ENCODE peak calls at places on chromosomes 5 and 9, in nine cellular contexts. Z, I, R, G, O, J, H, E and N are unnamed samples. For H3K4me1, the result is how much of the 10 kb centered on the place peaks cover.

GRCh38 chr5:94240616-94241287 is 377.7 kb downstream of the KIAA0825 start:
- DNase-seq in Z (peak), I (peak), R (no peak), G (no peak), O (peak), J (no peak), H (no peak), E (no peak), N (no peak)

GRCh38 chr5:139979943-139980342 is 63.2 kb downstream of the NRG2 start:
- DNase-seq in Z (no peak), I (no peak), R (no peak), G (no peak), O (no peak), J (no peak), H (no peak), E (no peak), N (no peak)

GRCh38 chr9:128705051-128705965 is 3.0 kb downstream of the PKN3 start:
- DNase-seq in Z (no peak), I (no peak), R (no peak), G (peak), O (no peak), J (no peak), H (no peak), E (no peak), N (peak)

GRCh38 chr5:172733179-172733973 is 37.6 kb downstream of the DUSP1 start:
- DNase-seq in Z (peak), I (no peak), R (peak), G (no peak), O (peak), J (no peak), H (no peak), E (peak), N (peak)

GRCh38 chr9:18606831-18607230 is 132.9 kb downstream of the ADAMTSL1 start:
- DNase-seq in Z (peak), I (no peak), R (no peak), G (peak), O (peak), J (no peak), H (no peak), E (no peak), N (no peak)

GRCh38 chr9:129752915-129753724 is at the start of gene PTGES:
- DNase-seq in Z (peak), I (peak), R (no peak), G (peak), O (peak), J (peak), H (no peak), E (no peak), N (peak)

GRCh38 chr5:176810687-176811501 is 535 bp downstream of the UNC5A start:
- DNase-seq in Z (peak), I (no peak), R (no peak), G (no peak), O (no peak), J (no peak), H (no peak), E (no peak), N (no peak)

GRCh38 chr5:156096259-156096658 is 230.7 kb upstream of the SGCD start:
- DNase-seq in Z (no peak), I (no peak), R (no peak), G (no peak), O (peak), J (no peak), H (no peak), E (no peak), N (no peak)

GRCh38 chr5:38719916-38720315 is 125.9 kb upstream of the OSMR start:
- DNase-seq in Z (peak), I (peak), R (no peak), G (no peak), O (peak), J (no peak), H (no peak), E (peak), N (no peak)

GRCh38 chr9:94881023-94881422 is 154.5 kb downstream of the AOPEP start:
- DNase-seq in Z (no peak), I (no peak), R (no peak), G (no peak), O (no peak), J (no peak), H (no peak), E (no peak), N (no peak)

GRCh38 chr5:34676409-34676808 is 20.3 kb downstream of the RAI14 start:
- DNase-seq in Z (no peak), I (peak), R (no peak), G (no peak), O (peak), J (no peak), H (no peak), E (no peak), N (no peak)

GRCh38 chr9:126956929-126957686 is 42.5 kb downstream of the RALGPS1 start:
- DNase-seq in Z (peak), I (peak), R (no peak), G (peak), O (peak), J (no peak), H (no peak), E (peak), N (no peak)

GRCh38 chr5:181283347-181283746 is 22.4 kb upstream of the TRIM52 start:
- DNase-seq in Z (no peak), I (no peak), R (no peak), G (no peak), O (no peak), J (no peak), H (no peak), E (no peak), N (no peak)

GRCh38 chr9:129989740-129990139 is 53.2 kb downstream of the FNBP1 start:
- DNase-seq in Z (peak), I (peak), R (no peak), G (no peak), O (peak), J (no peak), H (no peak), E (no peak), N (no peak)

GRCh38 chr5:133130387-133131118 is 78.7 kb downstream of the HSPA4 start:
- DNase-seq in Z (no peak), I (peak), R (no peak), G (no peak), O (no peak), J (no peak), H (no peak), E (no peak), N (peak)

GRCh38 chr9:127680846-127681245 is 25.9 kb upstream of the CFAP157 start:
- DNase-seq in Z (no peak), I (no peak), R (no peak), G (no peak), O (no peak), J (no peak), H (no peak), E (no peak), N (no peak)

GRCh38 chr9:70525553-70525952 is 111.1 kb upstream of the KLF9 start:
- DNase-seq in Z (peak), I (no peak), R (no peak), G (no peak), O (peak), J (no peak), H (no peak), E (peak), N (no peak)

GRCh38 chr5:145937432-145938250 is 1.3 kb downstream of the SH3RF2 start:
- DNase-seq in Z (no peak), I (peak), R (no peak), G (peak), O (peak), J (no peak), H (no peak), E (peak), N (no peak)

GRCh38 chr5:9313751-9314150 is 232.1 kb downstream of the SEMA5A start:
- DNase-seq in Z (no peak), I (no peak), R (no peak), G (peak), O (no peak), J (no peak), H (no peak), E (no peak), N (no peak)

GRCh38 chr5:9316733-9317132 is 229.1 kb downstream of the SEMA5A start:
- DNase-seq in Z (no peak), I (peak), R (no peak), G (no peak), O (no peak), J (no peak), H (no peak), E (no peak), N (no peak)

GRCh38 chr5:9318031-9318430 is 227.8 kb downstream of the SEMA5A start:
- DNase-seq in Z (no peak), I (no peak), R (no peak), G (no peak), O (no peak), J (no peak), H (no peak), E (no peak), N (no peak)

GRCh38 chr5:9320652-9321051 is 225.2 kb downstream of the SEMA5A start:
- DNase-seq in Z (no peak), I (no peak), R (no peak), G (no peak), O (no peak), J (no peak), H (no peak), E (no peak), N (no peak)

DNA sequence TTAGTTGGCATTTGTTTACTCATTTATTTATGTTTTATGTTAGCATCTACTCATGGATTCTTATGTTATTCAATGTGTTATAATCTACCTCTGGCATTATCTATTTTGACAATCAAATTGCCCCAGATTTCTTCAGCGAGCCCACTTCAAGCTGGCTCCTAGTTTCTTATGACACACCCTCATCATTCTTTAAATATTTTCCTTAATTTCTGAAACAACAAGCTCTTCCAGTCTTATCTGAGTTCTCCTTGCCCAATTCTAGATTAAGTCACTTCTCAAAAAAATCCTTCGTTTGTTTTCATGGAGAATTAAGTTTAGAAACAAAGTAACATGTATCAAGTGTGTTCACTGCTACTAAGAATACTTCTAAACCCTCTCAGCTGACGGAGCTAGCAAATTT is 229.8 kb downstream of the SEMA5A start:
- DNase-seq in Z (no peak), I (no peak), R (no peak), G (no peak), O (no peak), J (no peak), H (no peak), E (no peak), N (no peak)
- H3K4me1 ChIP-seq in Z (under half), I (under half), R (under half), G (under half), O (under half), J (under half), H (under half), E (under half), N (under half)

DNA sequence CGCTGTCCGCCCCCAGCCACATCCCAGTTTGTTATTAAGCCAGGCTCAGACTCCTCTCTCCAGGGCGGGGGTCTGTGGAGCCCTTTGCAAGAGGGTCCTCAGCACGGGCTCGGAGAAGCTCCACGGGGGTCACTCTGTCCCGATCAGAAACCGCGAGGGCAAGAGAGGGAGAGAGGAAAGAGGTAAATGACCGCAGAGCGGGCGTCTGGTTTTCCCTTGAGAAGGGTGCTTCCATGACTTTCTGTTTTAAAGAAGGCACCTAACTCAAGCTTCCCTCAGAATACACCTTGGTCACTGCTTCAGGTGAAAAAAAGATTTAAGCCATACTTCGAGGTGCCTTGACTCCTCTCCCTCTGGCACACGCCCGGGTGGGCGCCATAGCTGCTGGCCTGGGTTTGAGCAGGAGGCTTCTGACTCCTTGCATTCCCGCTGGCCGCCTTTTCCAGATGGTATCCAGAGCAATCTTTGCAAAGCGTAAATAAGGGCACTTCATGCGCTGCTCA is 5.8 kb upstream of the TERT start:
- DNase-seq in Z (no peak), I (no peak), R (no peak), G (peak), O (no peak), J (no peak), H (no peak), E (no peak), N (no peak)
- H3K4me1 ChIP-seq in Z (under half), I (under half), R (under half), G (under half), O (under half), J (under half), H (half or more), E (under half), N (under half)

GRCh38 chr5:54017580-54017979 is 292.8 kb downstream of the ARL15 start:
- DNase-seq in Z (no peak), I (no peak), R (no peak), G (no peak), O (no peak), J (no peak), H (no peak), E (no peak), N (no peak)

GRCh38 chr5:54024466-54024865 is 285.9 kb downstream of the ARL15 start:
- DNase-seq in Z (peak), I (no peak), R (no peak), G (no peak), O (peak), J (no peak), H (no peak), E (peak), N (no peak)

GRCh38 chr5:54021413-54022155 is 288.8 kb downstream of the ARL15 start:
- DNase-seq in Z (peak), I (no peak), R (no peak), G (no peak), O (peak), J (no peak), H (peak), E (no peak), N (no peak)

GRCh38 chr5:54018438-54018837 is 291.9 kb downstream of the ARL15 start:
- DNase-seq in Z (no peak), I (no peak), R (no peak), G (peak), O (peak), J (no peak), H (no peak), E (no peak), N (no peak)

GRCh38 chr5:54022156-54022685 is 288.2 kb downstream of the ARL15 start:
- DNase-seq in Z (no peak), I (no peak), R (no peak), G (no peak), O (no peak), J (no peak), H (no peak), E (no peak), N (no peak)
- H3K4me1 ChIP-seq in Z (under half), I (under half), R (under half), G (under half), O (under half), J (under half), H (under half), E (under half), N (under half)

GRCh38 chr9:33449715-33450114 is 2.3 kb upstream of the AQP3 start:
- DNase-seq in Z (no peak), I (no peak), R (no peak), G (no peak), O (no peak), J (no peak), H (no peak), E (no peak), N (no peak)
- H3K4me1 ChIP-seq in Z (under half), I (under half), R (under half), G (under half), O (under half), J (half or more), H (half or more), E (under half), N (under half)

DNA sequence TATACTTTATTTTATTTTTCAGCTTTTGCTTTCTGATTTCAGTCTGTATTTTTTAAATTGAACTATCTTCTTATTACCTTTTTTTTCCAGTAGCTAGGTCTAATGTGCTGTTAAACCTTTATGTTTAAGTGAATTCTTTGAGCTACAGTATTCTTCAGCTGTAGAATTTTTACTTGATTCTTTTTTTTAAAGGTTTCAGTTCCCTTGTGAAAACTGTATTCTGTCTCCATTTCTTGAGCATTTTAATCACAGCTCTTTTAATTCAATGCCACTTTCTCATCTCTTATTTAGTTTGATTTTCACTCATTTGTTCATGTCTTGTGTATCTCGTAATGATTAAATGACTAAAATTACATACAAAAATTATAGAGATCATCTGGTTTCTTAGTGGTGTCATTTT is 233.8 kb downstream of the MTRR start:
- DNase-seq in Z (no peak), I (no peak), R (no peak), G (no peak), O (no peak), J (no peak), H (no peak), E (no peak), N (no peak)
- H3K4me1 ChIP-seq in Z (under half), I (under half), R (under half), G (under half), O (under half), J (under half), H (under half), E (under half), N (under half)

GRCh38 chr9:34252670-34253459 is 74.0 kb downstream of the UBAP1 start:
- DNase-seq in Z (peak), I (peak), R (no peak), G (peak), O (peak), J (peak), H (peak), E (no peak), N (peak)

GRCh38 chr9:34250721-34251120 is 71.9 kb downstream of the UBAP1 start:
- DNase-seq in Z (no peak), I (no peak), R (no peak), G (no peak), O (no peak), J (no peak), H (no peak), E (peak), N (no peak)

GRCh38 chr9:34254141-34254913 is 74.7 kb downstream of the KIF24 start:
- DNase-seq in Z (peak), I (peak), R (no peak), G (no peak), O (peak), J (no peak), H (no peak), E (peak), N (no peak)

GRCh38 chr9:34253460-34253837 is 74.6 kb downstream of the UBAP1 start:
- DNase-seq in Z (peak), I (peak), R (no peak), G (no peak), O (peak), J (no peak), H (no peak), E (peak), N (no peak)

GRCh38 chr9:34252016-34252415 is 73.2 kb downstream of the UBAP1 start:
- DNase-seq in Z (no peak), I (no peak), R (no peak), G (no peak), O (no peak), J (no peak), H (no peak), E (no peak), N (no peak)
- H3K4me1 ChIP-seq in Z (under half), I (under half), R (half or more), G (under half), O (under half), J (under half), H (under half), E (under half), N (under half)

DNA sequence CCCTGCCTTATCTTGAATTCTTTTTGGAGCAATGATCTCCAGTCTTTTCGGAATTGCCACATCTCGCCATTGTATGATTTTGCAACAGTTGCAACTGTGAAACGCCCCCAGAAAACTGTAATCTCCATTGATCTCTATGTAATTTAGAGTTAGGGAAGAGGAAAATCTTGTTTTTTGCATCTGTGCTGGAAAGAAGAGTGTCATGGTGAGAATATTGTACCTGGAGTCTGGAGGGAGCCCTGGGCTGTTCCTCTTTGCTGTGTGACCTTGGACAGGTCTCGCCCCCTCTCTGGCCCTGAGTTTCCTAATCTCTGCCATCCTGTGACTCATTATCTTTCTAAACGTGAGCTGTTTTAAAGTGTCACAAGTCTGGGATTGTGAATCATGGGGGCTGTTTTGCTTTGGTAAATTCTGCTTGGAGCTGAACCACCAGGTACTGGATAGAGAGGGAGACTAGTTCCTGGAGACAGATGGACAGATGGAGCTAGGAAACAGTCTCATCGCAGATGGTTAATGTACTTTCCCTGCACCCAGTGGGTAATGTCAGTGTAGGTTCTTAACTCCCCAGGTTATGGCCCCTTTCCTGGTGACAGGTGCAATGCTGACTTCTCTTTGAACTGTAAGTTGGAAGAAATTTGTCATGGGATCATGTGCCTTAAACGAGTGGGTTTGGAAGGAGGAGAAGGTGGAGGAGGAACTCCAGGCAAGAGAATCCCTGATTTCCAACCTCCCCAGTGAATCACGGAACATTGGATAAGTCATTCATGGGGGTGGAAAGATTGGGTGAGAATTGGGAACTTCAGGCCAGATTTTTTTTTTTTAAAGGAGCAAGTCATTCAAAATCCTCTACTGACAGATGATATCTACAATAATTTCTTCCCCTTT is 19.6 kb downstream of the PPARGC1B start:
- DNase-seq in Z (no peak), I (no peak), R (no peak), G (no peak), O (no peak), J (no peak), H (no peak), E (no peak), N (no peak)
- H3K4me1 ChIP-seq in Z (under half), I (under half), R (under half), G (under half), O (under half), J (under half), H (under half), E (under half), N (under half)

GRCh38 chr9:111474385-111474784 is 9.8 kb downstream of the ECPAS start:
- DNase-seq in Z (no peak), I (no peak), R (no peak), G (no peak), O (no peak), J (no peak), H (no peak), E (no peak), N (no peak)
- H3K4me1 ChIP-seq in Z (under half), I (under half), R (under half), G (under half), O (under half), J (under half), H (under half), E (under half), N (half or more)

GRCh38 chr5:78527054-78527884 is 121.3 kb downstream of the LHFPL2 start:
- DNase-seq in Z (peak), I (peak), R (peak), G (peak), O (peak), J (no peak), H (no peak), E (peak), N (peak)

GRCh38 chr5:78530342-78531096 is 118.1 kb downstream of the LHFPL2 start:
- DNase-seq in Z (peak), I (peak), R (no peak), G (no peak), O (peak), J (no peak), H (no peak), E (peak), N (no peak)

GRCh38 chr5:78526049-78526525 is 122.5 kb downstream of the LHFPL2 start:
- DNase-seq in Z (peak), I (peak), R (peak), G (no peak), O (peak), J (no peak), H (no peak), E (peak), N (peak)

GRCh38 chr5:78523314-78524193 is 125.0 kb downstream of the LHFPL2 start:
- DNase-seq in Z (no peak), I (no peak), R (no peak), G (no peak), O (no peak), J (no peak), H (no peak), E (no peak), N (no peak)

GRCh38 chr5:78527925-78528324 is 120.6 kb downstream of the LHFPL2 start:
- DNase-seq in Z (no peak), I (no peak), R (no peak), G (no peak), O (no peak), J (no peak), H (no peak), E (no peak), N (no peak)
- H3K4me1 ChIP-seq in Z (under half), I (under half), R (half or more), G (under half), O (under half), J (under half), H (under half), E (under half), N (under half)